ENCODE peak calls at places on chromosomes 13 and 19, in four cellular contexts. V is WTC11, G is HepG2, S is K562. X is an unnamed sample.

GRCh38 chr13:89407357-89407756 is 1736.2 kb downstream of the SLITRK5 start:
- DNase-seq in V (no peak), G (no peak), S (no peak), X (no peak)

GRCh38 chr13:113445791-113446487 is 7.3 kb downstream of the ADPRHL1 start:
- DNase-seq in V (no peak), G (no peak), S (no peak), X (no peak)

GRCh38 chr13:47114030-47114429 is 217.2 kb upstream of the HTR2A start:
- DNase-seq in V (no peak), G (no peak), S (no peak), X (no peak)

GRCh38 chr13:26956532-26957142 is 196.1 kb upstream of the GPR12 start:
- DNase-seq in V (no peak), G (no peak), S (no peak), X (no peak)

GRCh38 chr13:62875118-62875640 is 1459.5 kb upstream of the PCDH20 start:
- DNase-seq in V (no peak), G (no peak), S (no peak), X (no peak)

GRCh38 chr19:35533822-35534521 is 716 bp downstream of the GAPDHS start:
- DNase-seq in V (peak; percentile 65), G (peak; percentile 23), S (no peak), X (no peak)

GRCh38 chr13:36352350-36352749 is 6.2 kb upstream of the SPART start:
- DNase-seq in V (no peak), G (no peak), S (no peak), X (no peak)

GRCh38 chr13:103157034-103157433 is 90.8 kb upstream of the SLC10A2 start:
- DNase-seq in V (no peak), G (no peak), S (no peak), X (no peak)

GRCh38 chr13:23509781-23510543 is 60.2 kb upstream of the TNFRSF19 start:
- DNase-seq in V (no peak), G (no peak), S (no peak), X (no peak)

GRCh38 chr19:55545913-55546495 is 661 bp upstream of the SBK3 start:
- DNase-seq in V (no peak), G (peak; percentile 28), S (no peak), X (no peak)

GRCh38 chr19:48390188-48391099 is 907 bp downstream of the KDELR1 start:
- DNase-seq in V (peak; percentile 81), G (peak; percentile 44), S (peak; percentile 85), X (peak; percentile 69)

GRCh38 chr13:29845440-29846056 is 4.9 kb downstream of the UBL3 start:
- DNase-seq in V (no peak), G (no peak), S (no peak), X (no peak)

GRCh38 chr19:3175761-3176714 is 2.5 kb upstream of the S1PR4 start:
- DNase-seq in V (no peak), G (no peak), S (no peak), X (no peak)

GRCh38 chr13:99464441-99464949 is 36.8 kb upstream of the TM9SF2 start:
- DNase-seq in V (no peak), G (no peak), S (no peak), X (no peak)

DNA sequence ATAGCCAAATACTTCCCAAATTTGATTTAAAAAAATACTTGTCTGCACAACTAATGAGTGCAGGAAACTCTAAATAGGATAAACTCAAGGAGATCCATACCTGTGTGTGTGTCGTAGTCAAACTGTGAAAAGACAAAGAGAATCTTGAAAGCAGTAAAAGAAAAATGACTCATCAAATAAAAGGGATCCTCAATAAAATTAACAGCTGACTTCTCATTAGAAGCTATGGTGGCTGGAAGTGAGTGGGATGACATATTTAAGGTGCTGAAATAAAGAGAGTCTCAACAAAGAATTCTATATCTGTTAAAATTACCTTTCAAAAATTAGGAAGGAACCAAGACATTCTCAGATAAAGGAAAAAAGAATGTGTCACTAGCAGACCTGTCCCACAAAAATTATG is 13.7 kb downstream of the RNASEH2B start:
- DNase-seq in V (no peak), G (no peak), S (no peak), X (no peak)
- TF ChIP-seq ELF4 in V (no peak), G (no peak), S (no peak), X (no peak)

DNA sequence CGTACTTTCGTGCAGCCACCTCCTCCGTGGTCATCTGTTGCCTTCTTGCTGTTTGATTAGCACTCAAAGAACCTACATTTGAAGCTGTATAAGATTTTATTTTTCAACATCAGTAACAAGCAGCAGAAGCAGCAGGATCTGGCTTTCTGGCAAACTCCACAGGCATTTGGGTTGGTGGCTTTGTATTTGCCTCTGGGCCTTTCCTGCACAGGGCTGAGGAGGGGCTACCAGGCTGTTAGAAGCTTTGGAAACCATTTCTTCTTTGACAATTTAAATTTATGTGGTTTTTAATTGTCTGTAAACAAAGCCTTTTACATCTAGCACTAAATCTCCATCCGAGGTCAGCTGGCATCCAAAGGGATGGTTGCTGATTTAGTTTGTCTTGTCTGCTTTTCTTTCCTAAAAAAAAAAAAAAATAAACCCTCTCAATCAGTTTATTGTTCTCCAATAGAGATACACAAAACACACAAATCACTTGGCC is 127.5 kb upstream of the OBI1 start:
- DNase-seq in V (no peak), G (no peak), S (no peak), X (no peak)
- TF ChIP-seq ELF4 in V (no peak), G (no peak), S (no peak), X (no peak)

DNA sequence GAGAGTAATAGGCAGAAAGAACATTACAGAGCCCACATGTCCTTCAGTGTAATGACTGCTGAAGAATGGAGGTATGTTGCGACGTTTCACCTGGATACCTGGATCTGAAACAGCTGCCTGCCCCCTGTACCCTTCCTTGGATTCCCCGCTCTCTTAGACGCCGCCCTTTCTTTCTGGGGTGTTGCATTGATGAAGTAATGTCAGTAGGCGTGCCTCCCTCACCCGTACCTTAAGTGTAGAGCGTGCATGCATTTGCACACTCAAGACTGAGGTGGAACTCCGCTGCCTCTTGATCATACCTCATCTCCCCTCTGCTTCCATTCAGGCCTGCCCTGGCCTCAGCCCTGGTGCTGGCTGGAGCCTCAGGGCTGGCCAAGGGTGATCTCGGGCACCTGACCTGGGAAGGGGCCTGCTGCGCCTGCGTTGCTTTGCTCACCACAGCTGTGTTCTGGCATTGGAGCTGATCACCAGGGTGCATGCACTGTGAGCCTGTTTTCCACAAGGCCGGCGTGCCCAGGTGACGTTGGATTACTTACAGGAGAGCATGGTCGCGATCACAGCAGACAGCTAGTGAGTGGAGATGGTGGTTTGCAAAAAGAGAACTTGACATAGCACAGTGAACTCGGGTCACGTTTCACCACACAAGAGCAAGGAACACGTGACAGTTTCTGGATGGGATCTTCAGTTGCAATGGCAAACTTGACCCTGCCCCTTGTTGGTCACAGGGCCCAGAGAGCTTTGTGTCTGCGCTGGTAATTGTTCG is 99.0 kb downstream of the ARHGEF7 start:
- DNase-seq in V (no peak), G (no peak), S (no peak), X (no peak)
- TF ChIP-seq ELF4 in V (no peak), G (no peak), S (no peak), X (no peak)

GRCh38 chr19:11140896-11141295 is 14.7 kb downstream of the SPC24 start:
- DNase-seq in V (no peak), G (no peak), S (no peak), X (no peak)
- TF ChIP-seq ELF4 in V (no peak), G (no peak), S (no peak), X (no peak)

GRCh38 chr19:44777715-44778347 is at the start of gene CBLC:
- DNase-seq in V (peak; percentile 96), G (peak; percentile 68), S (peak; percentile 87), X (no peak)
- TF ChIP-seq ELF4 in V (no peak), G (no peak), S (no peak), X (no peak)

GRCh38 chr19:680287-681028 is 4.3 kb downstream of the FSTL3 start:
- DNase-seq in V (peak; percentile 100), G (peak; percentile 93), S (peak; percentile 96), X (peak; percentile 99)

GRCh38 chr19:679418-680286 is 3.5 kb downstream of the FSTL3 start:
- DNase-seq in V (no peak), G (no peak), S (peak; percentile 68), X (no peak)

GRCh38 chr19:681638-682037 is 5.4 kb downstream of the FSTL3 start:
- DNase-seq in V (no peak), G (no peak), S (no peak), X (no peak)

GRCh38 chr19:682678-683320 is 6.6 kb downstream of the FSTL3 start:
- DNase-seq in V (no peak), G (no peak), S (no peak), X (no peak)

DNA sequence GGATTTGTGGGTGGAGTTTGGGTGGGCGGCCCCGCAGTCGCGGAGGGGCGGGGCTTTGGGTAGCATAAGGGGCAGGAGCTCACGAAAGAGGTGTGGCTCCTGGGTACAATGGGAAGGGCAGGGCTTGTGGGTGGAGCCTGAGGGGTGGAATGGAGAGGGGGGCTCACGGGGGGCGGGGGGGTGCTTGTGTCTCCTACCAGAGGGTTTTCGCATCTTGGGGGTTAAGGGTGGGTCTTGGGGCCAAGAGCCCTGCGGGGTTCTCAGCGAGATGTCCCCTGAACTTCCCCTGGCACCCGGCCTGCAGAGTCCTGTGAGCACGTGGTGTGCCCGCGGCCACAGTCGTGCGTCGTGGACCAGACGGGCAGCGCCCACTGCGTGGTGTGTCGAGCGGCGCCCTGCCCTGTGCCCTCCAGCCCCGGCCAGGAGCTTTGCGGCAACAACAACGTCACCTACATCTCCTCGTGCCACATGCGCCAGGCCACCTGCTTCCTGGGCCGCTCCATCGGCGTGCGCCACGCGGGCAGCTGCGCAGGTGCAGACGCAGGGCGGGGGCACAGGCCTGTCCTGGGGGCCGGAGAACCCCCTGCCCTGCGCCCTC is 4.9 kb downstream of the FSTL3 start:
- DNase-seq in V (peak; percentile 96), G (no peak), S (peak; percentile 95), X (peak; percentile 94)
- TF ChIP-seq ELF4 in V (no peak), G (no peak), S (no peak), X (no peak)